ENCODE peak calls at places on chromosomes 11 and 22, in six cellular contexts. M is aorta, T is thoracic aorta, D is foreskin keratinocyte, F is left cardiac atrium, H is pancreas. E is an unnamed sample.

GRCh38 chr11:72970557-72971118 is 156.4 kb downstream of the ATG16L2 start:
- ATAC-seq in M (no peak), T (no peak), D (no peak), F (no peak), H (no peak), E (no peak)

GRCh38 chr11:130023204-130023603 is 20.6 kb upstream of the PRDM10 start:
- ATAC-seq in M (no peak), T (no peak), D (peak; percentile 80), F (no peak), H (no peak), E (peak; percentile 85)

GRCh38 chr22:50714150-50714549 is 23.9 kb upstream of the ACR start:
- ATAC-seq in M (no peak), T (no peak), D (no peak), F (peak; percentile 4), H (no peak), E (no peak)

GRCh38 chr22:22167791-22168189 is 76.8 kb upstream of the VPREB1 start:
- ATAC-seq in M (no peak), T (no peak), D (no peak), F (no peak), H (no peak), E (no peak)

GRCh38 chr11:41955635-41956400 is 496.4 kb upstream of the LRRC4C start:
- ATAC-seq in M (no peak), T (no peak), D (no peak), F (no peak), H (no peak), E (no peak)

GRCh38 chr11:85699957-85700741 is 14.2 kb upstream of the CCDC89 start:
- ATAC-seq in M (no peak), T (no peak), D (no peak), F (no peak), H (no peak), E (no peak)

GRCh38 chr22:38943882-38944281 is 13.5 kb upstream of the APOBEC3A start:
- ATAC-seq in M (no peak), T (no peak), D (no peak), F (no peak), H (no peak), E (no peak)

GRCh38 chr11:6611092-6612007 is 666 bp downstream of the TAF10 start:
- ATAC-seq in M (peak; percentile 3), T (peak; percentile 0), D (peak; percentile 5), F (peak; percentile 4), H (no peak), E (peak; percentile 0)

GRCh38 chr22:30607939-30608338 is 965 bp downstream of the TCN2 start:
- ATAC-seq in M (no peak), T (no peak), D (no peak), F (no peak), H (no peak), E (no peak)

GRCh38 chr11:74694536-74694935 is 36.7 kb downstream of the CHRDL2 start:
- ATAC-seq in M (no peak), T (no peak), D (peak; percentile 81), F (peak; percentile 15), H (no peak), E (no peak)

GRCh38 chr11:73028621-73029020 is 113.5 kb downstream of the FCHSD2 start:
- ATAC-seq in M (no peak), T (no peak), D (no peak), F (peak; percentile 54), H (peak; percentile 52), E (no peak)

GRCh38 chr11:19674420-19674819 is 38.2 kb upstream of the NAV2 start:
- ATAC-seq in M (no peak), T (peak; percentile 58), D (peak; percentile 15), F (peak; percentile 5), H (no peak), E (no peak)

GRCh38 chr11:119356349-119357031 is 10.0 kb upstream of the MFRP start:
- ATAC-seq in M (peak; percentile 93), T (peak; percentile 60), D (peak; percentile 63), F (peak; percentile 79), H (peak; percentile 37), E (peak; percentile 80)

GRCh38 chr11:115920087-115920461 is 415.9 kb upstream of the CADM1 start:
- ATAC-seq in M (no peak), T (no peak), D (peak; percentile 43), F (no peak), H (no peak), E (no peak)

GRCh38 chr11:71240865-71241691 is 11.3 kb downstream of the SHANK2 start:
- ATAC-seq in M (peak; percentile 68), T (no peak), D (peak; percentile 92), F (peak; percentile 67), H (peak; percentile 79), E (no peak)

GRCh38 chr11:95829580-95830259 is 39.4 kb downstream of the CEP57 start:
- ATAC-seq in M (no peak), T (no peak), D (peak; percentile 52), F (no peak), H (no peak), E (peak; percentile 73)

GRCh38 chr22:34161724-34162123 is 241.4 kb upstream of the LARGE1 start:
- ATAC-seq in M (no peak), T (no peak), D (no peak), F (no peak), H (no peak), E (no peak)

GRCh38 chr22:36659762-36660509 is 43.6 kb downstream of the CACNG2 start:
- ATAC-seq in M (peak; percentile 88), T (peak; percentile 68), D (peak; percentile 88), F (peak; percentile 97), H (peak; percentile 95), E (peak; percentile 97)

GRCh38 chr22:17370036-17370765 is 941 bp downstream of the CECR2 start:
- ATAC-seq in M (no peak), T (no peak), D (no peak), F (peak; percentile 33), H (peak; percentile 19), E (no peak)

GRCh38 chr22:39674536-39674935 is 104.0 kb downstream of the CACNA1I start:
- ATAC-seq in M (no peak), T (no peak), D (peak; percentile 14), F (no peak), H (no peak), E (no peak)

E was measured in SK-N-SH treated with all-trans-retinoic acid at 6 μM for 48 hours.